ENCODE peak calls at places on chromosomes 6 and 20, in four cellular contexts. V, R, X and I are unnamed samples.

GRCh38 chr20:62571667-62572344 is 70.5 kb upstream of the SLCO4A1 start:
- DNase-seq in V (no peak), R (peak), X (no peak), I (peak)

GRCh38 chr6:14652536-14652935 is 535.0 kb downstream of the CD83 start:
- DNase-seq in V (no peak), R (no peak), X (no peak), I (no peak)

GRCh38 chr6:156777866-156778614 is 862 bp downstream of the ARID1B start:
- DNase-seq in V (no peak), R (peak), X (peak), I (peak)

GRCh38 chr6:46629698-46630097 is 22.9 kb downstream of the CYP39A1 start:
- DNase-seq in V (no peak), R (no peak), X (no peak), I (no peak)

GRCh38 chr6:160121981-160122380 is 366 bp downstream of the SLC22A1 start:
- DNase-seq in V (no peak), R (no peak), X (no peak), I (no peak)

GRCh38 chr20:40686434-40686882 is 2.6 kb downstream of the MAFB start:
- DNase-seq in V (no peak), R (no peak), X (peak), I (no peak)

GRCh38 chr6:5995705-5996686 is 10.7 kb downstream of the NRN1 start:
- DNase-seq in V (no peak), R (peak), X (peak), I (peak)

GRCh38 chr20:63402860-63403220 is 41.7 kb upstream of the CHRNA4 start:
- DNase-seq in V (no peak), R (no peak), X (no peak), I (no peak)

GRCh38 chr6:36650848-36651247 is 27.7 kb upstream of the CDKN1A start:
- DNase-seq in V (peak), R (peak), X (no peak), I (no peak)

GRCh38 chr6:15653581-15653980 is 9.2 kb downstream of the DTNBP1 start:
- DNase-seq in V (peak), R (no peak), X (no peak), I (no peak)

GRCh38 chr6:43635387-43636311 is at the start of gene MAD2L1BP:
- DNase-seq in V (peak), R (peak), X (peak), I (peak)

GRCh38 chr6:39301606-39302005 is 12.6 kb downstream of the KCNK17 start:
- DNase-seq in V (no peak), R (peak), X (peak), I (peak)

GRCh38 chr20:34842143-34842542 is 16.7 kb upstream of the NCOA6 start:
- DNase-seq in V (no peak), R (no peak), X (no peak), I (no peak)

GRCh38 chr6:117352466-117353081 is 73.2 kb downstream of the ROS1 start:
- DNase-seq in V (no peak), R (peak), X (no peak), I (peak)

GRCh38 chr6:84685983-84686584 is 78.3 kb downstream of the TBX18 start:
- DNase-seq in V (no peak), R (peak), X (peak), I (peak)

GRCh38 chr6:128739112-128739511 is 143.8 kb upstream of the LAMA2 start:
- DNase-seq in V (no peak), R (no peak), X (no peak), I (no peak)

GRCh38 chr6:34205916-34206315 is 30.8 kb upstream of the HMGA1 start:
- DNase-seq in V (no peak), R (no peak), X (no peak), I (no peak)

GRCh38 chr6:161439093-161439492 is 165.2 kb upstream of the AGPAT4 start:
- DNase-seq in V (no peak), R (no peak), X (no peak), I (peak)

GRCh38 chr6:10968776-10969175 is 75.3 kb downstream of the ELOVL2 start:
- DNase-seq in V (no peak), R (no peak), X (no peak), I (no peak)

GRCh38 chr20:47003223-47003622 is 108.6 kb downstream of the EYA2 start:
- DNase-seq in V (peak), R (no peak), X (no peak), I (no peak)

GRCh38 chr20:10469599-10469998 is 34.5 kb downstream of the SLX4IP start:
- DNase-seq in V (no peak), R (peak), X (no peak), I (peak)

DNA sequence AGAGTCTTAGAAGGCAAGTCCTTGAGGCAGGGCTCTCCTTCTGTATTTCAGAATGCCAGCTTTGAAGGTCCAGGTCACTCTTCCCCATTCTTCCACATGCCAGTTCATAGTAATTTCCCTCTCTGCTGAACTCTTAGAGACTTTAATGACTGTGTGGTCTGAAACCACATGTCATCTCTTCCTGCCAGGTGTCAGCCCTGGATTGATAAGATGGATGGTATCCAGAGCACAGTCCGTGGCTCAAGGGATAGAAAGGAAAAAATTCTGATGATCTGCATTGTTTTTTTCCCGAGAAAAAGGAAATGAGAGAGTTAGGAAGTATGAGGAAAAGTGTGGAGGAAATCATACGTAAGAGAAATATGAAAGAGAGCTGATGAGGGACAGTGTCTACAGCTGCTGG is 250.9 kb downstream of the TPBG start:
- DNase-seq in V (no peak), R (no peak), X (no peak), I (no peak)
- TF ChIP-seq BRCA1 in V (no peak), R (no peak), X (no peak), I (no peak)

GRCh38 chr6:3073382-3073781 is 5.1 kb downstream of the RIPK1 start:
- DNase-seq in V (no peak), R (no peak), X (no peak), I (no peak)

GRCh38 chr6:3072798-3073197 is 4.5 kb downstream of the RIPK1 start:
- DNase-seq in V (no peak), R (no peak), X (no peak), I (no peak)

GRCh38 chr6:3077430-3077829 is 9.1 kb downstream of the RIPK1 start:
- DNase-seq in V (no peak), R (no peak), X (no peak), I (no peak)

GRCh38 chr6:3076320-3076719 is 8.0 kb downstream of the RIPK1 start:
- DNase-seq in V (no peak), R (no peak), X (no peak), I (no peak)

DNA sequence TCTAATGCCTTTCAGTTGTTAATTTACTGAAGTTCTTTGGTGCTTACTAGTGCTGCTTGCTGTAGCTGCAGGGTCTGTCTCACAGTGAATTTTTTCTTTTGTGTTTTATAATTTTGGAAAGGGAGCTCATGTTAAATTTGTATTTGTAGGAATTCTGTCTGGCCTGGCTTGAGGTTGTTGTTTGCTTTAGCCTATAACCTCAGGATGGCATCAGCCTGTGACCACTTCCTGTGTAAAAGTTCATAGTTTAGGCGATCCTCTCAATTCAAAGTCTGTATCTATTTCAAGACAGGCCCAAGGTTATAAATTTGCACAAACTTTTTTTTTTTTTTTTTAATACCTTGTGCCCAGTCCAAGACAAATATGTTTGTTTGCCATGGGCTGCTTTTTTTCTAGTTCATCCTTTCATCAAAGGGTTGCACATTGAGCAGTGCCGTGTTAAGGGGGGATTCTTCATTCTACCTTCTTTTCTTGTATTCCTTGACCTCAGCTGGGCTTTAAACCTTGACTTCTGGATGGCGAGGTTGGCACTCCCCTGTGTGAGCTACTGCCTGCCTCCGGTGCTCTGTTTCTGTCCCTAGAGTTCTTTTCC is 7.3 kb downstream of the RIPK1 start:
- DNase-seq in V (no peak), R (peak), X (no peak), I (no peak)
- TF ChIP-seq BRCA1 in V (no peak), R (no peak), X (no peak), I (no peak)

GRCh38 chr20:36745234-36745926 is 510 bp downstream of the NDRG3 start:
- DNase-seq in V (no peak), R (peak), X (no peak), I (no peak)
- TF ChIP-seq BRCA1 in V (no peak), R (no peak), X (no peak), I (no peak)

DNA sequence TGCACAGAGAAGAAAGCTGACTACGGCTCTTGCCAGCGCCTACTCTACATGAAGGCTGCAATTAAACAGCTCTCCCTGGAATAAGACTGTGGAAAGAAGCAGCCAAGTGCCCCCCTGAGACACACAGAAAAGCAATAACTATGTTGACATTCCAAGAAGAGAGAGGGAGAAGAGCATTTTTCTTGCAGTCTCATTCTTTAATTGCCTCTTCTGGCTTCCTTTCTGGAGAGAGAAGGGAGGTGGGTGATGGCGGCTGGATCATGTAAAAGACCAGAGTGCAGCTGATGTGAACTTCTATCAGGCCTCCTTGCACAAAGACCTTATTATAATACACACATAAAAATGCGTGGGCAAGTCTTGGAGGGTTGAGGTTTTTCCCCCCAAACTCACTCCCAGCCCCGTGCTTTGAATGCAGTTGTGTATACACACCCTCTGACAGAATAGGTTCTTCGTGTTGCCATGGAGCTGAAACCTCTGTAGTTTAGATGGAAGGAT is 44.5 kb downstream of the HIVEP2 start:
- DNase-seq in V (no peak), R (no peak), X (no peak), I (no peak)
- TF ChIP-seq BRCA1 in V (no peak), R (no peak), X (no peak), I (no peak)

GRCh38 chr6:133837801-133838349 is 51.0 kb upstream of the TCF21 start:
- DNase-seq in V (no peak), R (peak), X (peak), I (peak)
- TF ChIP-seq BRCA1 in V (no peak), R (peak), X (no peak), I (no peak)

GRCh38 chr6:55822815-55823214 is 52.6 kb downstream of the BMP5 start:
- DNase-seq in V (no peak), R (no peak), X (no peak), I (no peak)

GRCh38 chr6:55827818-55828522 is 47.4 kb downstream of the BMP5 start:
- DNase-seq in V (no peak), R (peak), X (no peak), I (no peak)

GRCh38 chr6:55822005-55822404 is 53.4 kb downstream of the BMP5 start:
- DNase-seq in V (no peak), R (peak), X (no peak), I (no peak)

GRCh38 chr6:55826941-55827340 is 48.4 kb downstream of the BMP5 start:
- DNase-seq in V (no peak), R (no peak), X (no peak), I (no peak)

GRCh38 chr6:55825402-55826051 is 49.9 kb downstream of the BMP5 start:
- DNase-seq in V (no peak), R (no peak), X (no peak), I (no peak)
- TF ChIP-seq BRCA1 in V (no peak), R (no peak), X (no peak), I (no peak)